ENCODE peak calls at places on chromosomes 2 and 18, in nine cellular contexts. B, D, Z, U, V, K, Y, T and A are unnamed samples.

GRCh38 chr2:108607706-108608301 is 73.5 kb downstream of the LIMS1 start:
- DNase-seq in U (peak), K (peak), Y (peak), T (no peak), B (peak), V (peak), Z (no peak), D (peak), A (peak)

GRCh38 chr2:85958731-85959130 is 69.9 kb upstream of the ST3GAL5 start:
- DNase-seq in B (no peak), K (no peak), D (no peak), T (no peak), U (no peak), V (no peak), Y (no peak), Z (no peak), A (no peak)

GRCh38 chr2:109079590-109079989 is 49.4 kb upstream of the SH3RF3 start:
- DNase-seq in T (no peak), V (no peak), U (no peak), D (no peak), B (no peak), K (no peak), Y (no peak), Z (no peak), A (no peak)

GRCh38 chr18:2901405-2901989 is 54.7 kb downstream of the EMILIN2 start:
- DNase-seq in B (no peak), Z (no peak), Y (no peak), V (peak), U (no peak), D (no peak), K (no peak), T (no peak), A (no peak)

GRCh38 chr2:162294949-162295348 is 23.5 kb downstream of the IFIH1 start:
- DNase-seq in V (no peak), U (no peak), D (no peak), Y (no peak), B (no peak), K (no peak), T (no peak), Z (no peak), A (no peak)

GRCh38 chr2:27807476-27807875 is 36.0 kb downstream of the MRPL33 start:
- DNase-seq in T (no peak), V (peak), Y (peak), Z (no peak), D (peak), K (no peak), B (peak), U (peak), A (no peak)

GRCh38 chr2:216081487-216082387 is at the start of the genes PECR and TMEM169:
- DNase-seq in Y (peak), V (peak), D (peak), U (peak), K (peak), T (peak), B (peak), Z (peak), A (peak)

GRCh38 chr2:33848486-33848885 is 249.4 kb upstream of the FAM98A start:
- DNase-seq in Z (no peak), D (no peak), V (peak), U (no peak), T (no peak), Y (no peak), B (no peak), K (no peak), A (no peak)

GRCh38 chr2:2933421-2933820 is 444.2 kb downstream of the EIPR1 start:
- DNase-seq in D (no peak), B (no peak), T (no peak), U (no peak), K (no peak), Z (no peak), Y (no peak), V (no peak), A (no peak)

GRCh38 chr2:65366595-65367125 is 65.7 kb downstream of the SPRED2 start:
- DNase-seq in K (no peak), U (peak), B (no peak), Z (no peak), T (no peak), Y (peak), V (peak), D (no peak), A (peak)

GRCh38 chr2:215931256-215931903 is 82.0 kb downstream of the MREG start:
- DNase-seq in D (peak), T (peak), U (peak), Z (peak), Y (peak), V (peak), K (peak), B (no peak), A (peak)

GRCh38 chr2:112811841-112812306 is 24.7 kb downstream of the IL1B start:
- DNase-seq in Z (no peak), D (no peak), K (no peak), U (no peak), Y (peak), B (no peak), T (no peak), V (peak), A (no peak)

GRCh38 chr2:219592721-219593120 is 4.9 kb upstream of the STK11IP start:
- DNase-seq in U (no peak), B (no peak), Y (no peak), V (no peak), D (no peak), Z (no peak), K (no peak), T (no peak), A (no peak)

GRCh38 chr18:3973191-3973590 is 481.9 kb downstream of the DLGAP1 start:
- DNase-seq in D (no peak), Z (no peak), V (peak), T (no peak), K (no peak), Y (no peak), U (no peak), B (no peak), A (no peak)

GRCh38 chr2:137223722-137224121 is 458.4 kb downstream of the THSD7B start:
- DNase-seq in K (no peak), U (peak), D (peak), B (no peak), T (no peak), Y (no peak), V (no peak), Z (no peak), A (no peak)

GRCh38 chr2:26712486-26713465 is 20.3 kb downstream of the KCNK3 start:
- DNase-seq in Y (no peak), U (no peak), K (no peak), V (no peak), T (no peak), D (no peak), Z (no peak), B (no peak), A (no peak)

GRCh38 chr2:218307415-218308090 is 15.2 kb upstream of the TMBIM1 start:
- DNase-seq in V (no peak), D (no peak), U (no peak), T (no peak), Z (no peak), K (no peak), Y (no peak), B (no peak), A (no peak)

GRCh38 chr18:49560277-49561126 is 1.4 kb upstream of the LIPG start:
- DNase-seq in Y (no peak), T (no peak), B (no peak), V (peak), U (no peak), D (peak), K (no peak), Z (no peak), A (no peak)

GRCh38 chr18:50749945-50750344 is 69.9 kb downstream of the MRO start:
- DNase-seq in D (no peak), V (no peak), T (no peak), B (no peak), Y (no peak), K (no peak), Z (no peak), U (no peak), A (no peak)

GRCh38 chr18:50749421-50749820 is 70.4 kb downstream of the MRO start:
- DNase-seq in V (no peak), K (no peak), U (no peak), B (no peak), D (no peak), Y (no peak), T (no peak), Z (no peak), A (no peak)

GRCh38 chr18:50750546-50750945 is 69.3 kb downstream of the MRO start:
- DNase-seq in V (no peak), T (no peak), Z (no peak), K (no peak), Y (no peak), B (no peak), D (no peak), U (no peak), A (no peak)

GRCh38 chr18:50747849-50748242 is 72.0 kb downstream of the MRO start:
- DNase-seq in B (no peak), V (no peak), D (no peak), Y (no peak), Z (no peak), K (no peak), U (no peak), T (no peak), A (no peak)

DNA sequence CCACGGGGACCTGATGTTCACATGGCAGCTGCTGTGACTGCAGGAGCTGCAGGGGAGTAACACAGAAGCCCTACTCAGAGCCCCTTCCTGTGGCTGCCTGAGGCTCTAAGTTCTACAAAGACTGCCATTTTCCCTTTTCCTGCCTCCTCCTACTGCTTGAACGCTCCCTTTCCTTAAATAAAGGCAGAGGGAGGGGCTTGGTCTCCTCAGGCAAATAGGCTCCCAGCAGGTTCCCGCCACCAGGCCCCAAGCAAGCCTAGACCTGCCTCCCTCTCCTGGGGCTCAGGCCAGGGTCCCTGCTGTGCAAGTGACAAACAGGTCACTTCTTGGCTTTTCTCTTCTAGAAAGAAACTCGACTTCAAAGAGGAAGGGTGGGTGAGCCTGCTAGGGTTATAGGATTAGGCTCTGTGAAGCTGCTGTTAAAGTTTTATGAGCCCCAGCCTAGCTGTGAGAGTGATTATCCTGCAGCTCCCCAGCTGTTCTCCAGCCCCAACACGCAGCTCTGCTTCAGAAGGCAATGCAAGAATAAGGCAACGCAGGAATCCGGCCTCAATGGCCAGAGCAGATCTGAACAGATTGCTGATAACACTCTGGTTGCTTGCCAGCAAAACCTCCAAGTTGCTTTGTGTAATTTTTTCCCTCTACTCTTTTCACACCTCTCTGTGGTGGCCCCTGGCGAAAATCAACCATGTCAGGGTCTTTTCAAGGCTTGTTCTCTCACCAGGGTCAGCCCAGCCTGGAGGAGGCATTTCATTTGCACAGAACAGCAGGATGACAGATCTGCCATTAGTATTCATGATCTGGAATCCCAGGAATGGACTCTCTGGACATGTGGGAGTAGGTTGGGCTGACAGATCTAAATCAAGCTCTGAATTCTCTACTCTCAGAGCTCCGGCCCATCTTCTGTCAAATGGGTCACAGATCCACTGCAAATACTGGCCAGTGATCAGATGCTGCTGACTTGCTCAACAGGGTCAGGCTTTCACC is 71.3 kb downstream of the MRO start:
- DNase-seq in D (peak), Z (no peak), B (no peak), T (no peak), K (no peak), V (no peak), U (no peak), Y (no peak), A (no peak)
- TF ChIP-seq CTCF in D (no peak), Z (no peak), B (no peak), T (no peak), K (no peak), V (no peak), U (no peak), Y (no peak), A (no peak)

GRCh38 chr2:238107525-238108422 is 7.6 kb downstream of the ESPNL start:
- DNase-seq in T (no peak), D (no peak), B (peak), K (no peak), Y (no peak), Z (no peak), U (peak), V (no peak), A (peak)

GRCh38 chr2:238108423-238109201 is 8.5 kb downstream of the ESPNL start:
- DNase-seq in V (no peak), Y (no peak), B (peak), Z (no peak), D (peak), U (peak), T (no peak), K (no peak), A (no peak)

GRCh38 chr2:238106339-238106697 is 6.2 kb downstream of the ESPNL start:
- DNase-seq in K (no peak), Y (no peak), U (no peak), Z (no peak), D (peak), V (no peak), B (no peak), T (no peak), A (no peak)

GRCh38 chr2:238105506-238106338 is 5.6 kb downstream of the ESPNL start:
- DNase-seq in V (no peak), U (no peak), Z (no peak), B (no peak), K (no peak), D (no peak), T (no peak), Y (no peak), A (no peak)

GRCh38 chr2:238106698-238107524 is 6.8 kb downstream of the ESPNL start:
- DNase-seq in Z (no peak), V (no peak), D (peak), T (no peak), B (peak), Y (no peak), K (no peak), U (peak), A (no peak)
- TF ChIP-seq CTCF in Z (peak), V (no peak), D (peak), T (no peak), B (peak), Y (no peak), K (no peak), U (peak), A (no peak)

GRCh38 chr18:39162013-39162412 is 1596.4 kb upstream of the CELF4 start:
- DNase-seq in K (no peak), D (peak), T (no peak), U (no peak), Z (no peak), V (no peak), Y (no peak), B (no peak), A (no peak)
- TF ChIP-seq CTCF in K (no peak), D (peak), T (no peak), U (no peak), Z (no peak), V (no peak), Y (no peak), B (no peak), A (no peak)

GRCh38 chr18:51537487-51537886 is 340.0 kb upstream of the MEX3C start:
- DNase-seq in U (peak), V (no peak), B (no peak), Y (peak), K (no peak), T (no peak), Z (no peak), D (peak), A (no peak)
- TF ChIP-seq CTCF in U (peak), V (no peak), B (no peak), Y (peak), K (no peak), T (no peak), Z (peak), D (peak), A (no peak)

DNA sequence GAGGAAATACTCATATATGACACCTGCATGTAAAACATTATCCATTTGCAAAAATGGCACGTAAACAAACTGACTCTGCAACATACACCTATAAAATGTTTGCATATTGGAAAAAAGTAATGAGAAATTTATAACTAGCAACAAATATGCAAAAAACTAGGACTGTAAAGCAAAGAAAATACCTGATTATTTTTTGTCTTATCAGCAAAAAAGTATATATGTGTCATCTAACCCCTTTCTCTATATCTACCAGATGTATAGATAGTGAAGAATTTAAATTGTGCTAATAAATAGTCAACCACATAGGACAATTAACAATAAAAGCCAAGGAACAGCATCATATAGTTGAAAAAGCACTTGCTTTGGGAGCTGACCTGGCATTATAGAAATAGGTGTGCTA is 543.8 kb downstream of the LRP1B start:
- DNase-seq in D (no peak), K (no peak), B (no peak), Z (no peak), V (no peak), Y (no peak), T (no peak), U (no peak), A (no peak)
- TF ChIP-seq CTCF in D (no peak), K (no peak), B (no peak), Z (no peak), V (no peak), Y (no peak), T (no peak), U (no peak), A (no peak)

GRCh38 chr2:212939777-212940531 is 211.5 kb downstream of the IKZF2 start:
- DNase-seq in T (no peak), Z (no peak), U (no peak), D (peak), V (no peak), Y (no peak), B (peak), K (no peak), A (no peak)

GRCh38 chr2:212943351-212943750 is 208.1 kb downstream of the IKZF2 start:
- DNase-seq in T (no peak), B (no peak), V (no peak), U (no peak), Y (no peak), D (no peak), K (no peak), Z (no peak), A (no peak)

GRCh38 chr2:212941361-212941760 is 210.1 kb downstream of the IKZF2 start:
- DNase-seq in U (no peak), V (no peak), B (no peak), T (no peak), D (no peak), Y (no peak), K (no peak), Z (no peak), A (no peak)

GRCh38 chr2:212938144-212938793 is 213.1 kb downstream of the IKZF2 start:
- DNase-seq in Y (no peak), B (no peak), V (no peak), U (no peak), Z (no peak), T (no peak), K (no peak), D (no peak), A (no peak)

DNA sequence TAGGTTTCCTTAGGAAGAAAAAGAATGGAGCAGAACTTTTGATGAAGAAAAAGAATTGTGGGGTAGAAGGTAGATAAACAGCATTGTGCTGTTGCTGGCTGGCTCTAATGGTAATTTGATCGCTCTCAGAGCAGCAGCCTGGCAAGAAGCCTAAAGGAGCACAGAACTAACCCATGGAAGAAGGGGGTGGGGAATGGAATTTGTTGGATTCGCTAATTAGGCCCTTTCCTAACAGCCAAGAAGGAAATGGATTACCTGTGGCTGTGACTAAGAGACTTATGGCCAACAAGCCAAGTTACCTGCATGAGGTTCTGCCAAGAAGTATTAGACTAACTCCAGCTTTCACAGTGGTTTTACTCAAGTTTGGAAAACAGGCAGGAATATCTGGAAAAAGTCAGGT is 210.6 kb downstream of the IKZF2 start:
- DNase-seq in V (peak), B (no peak), D (peak), Y (peak), T (no peak), U (no peak), K (no peak), Z (no peak), A (no peak)
- TF ChIP-seq CTCF in V (no peak), B (no peak), D (no peak), Y (no peak), T (no peak), U (no peak), K (no peak), Z (no peak), A (no peak)

DNA sequence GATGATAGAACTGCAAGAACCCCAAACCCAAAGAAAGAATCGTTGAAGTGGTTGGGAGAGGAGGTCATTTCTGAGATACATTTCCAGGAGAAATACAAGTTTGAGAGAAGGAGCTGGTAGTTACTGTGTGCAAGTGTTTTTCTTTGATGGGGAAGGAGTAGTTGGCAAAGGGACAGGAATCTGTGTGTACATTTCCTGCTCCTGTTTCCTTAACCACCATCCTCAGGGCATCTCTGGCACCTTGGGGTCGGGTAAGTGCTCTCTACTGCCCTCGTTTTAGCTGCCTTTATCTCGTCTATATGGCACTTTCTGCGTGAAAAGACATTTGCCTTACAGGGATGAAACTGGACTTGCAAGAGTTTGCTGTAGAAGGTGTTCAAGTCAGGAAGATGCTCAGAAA is 27.3 kb downstream of the CDC42EP3 start:
- DNase-seq in Y (no peak), V (no peak), U (no peak), D (no peak), B (no peak), T (no peak), K (no peak), Z (no peak), A (no peak)
- TF ChIP-seq CTCF in Y (no peak), V (no peak), U (no peak), D (no peak), B (no peak), T (no peak), K (no peak), Z (no peak), A (no peak)

GRCh38 chr2:232367591-232368233 is 10.8 kb upstream of the ALPP start:
- DNase-seq in D (peak), K (no peak), U (no peak), Y (no peak), B (no peak), T (no peak), Z (no peak), V (no peak), A (no peak)
- TF ChIP-seq CTCF in D (peak), K (no peak), U (no peak), Y (peak), B (peak), T (no peak), Z (no peak), V (peak), A (no peak)

GRCh38 chr2:64352292-64352691 is 101.7 kb upstream of the LGALSL start:
- DNase-seq in B (no peak), Z (no peak), T (no peak), V (no peak), D (no peak), Y (no peak), U (no peak), K (no peak), A (no peak)
- TF ChIP-seq CTCF in B (no peak), Z (no peak), T (no peak), V (no peak), D (no peak), Y (no peak), U (no peak), K (no peak), A (no peak)